ENCODE peak calls at places on chromosomes 11 and 22, in seven cellular contexts. X is CD4-positive, alpha-beta T cell; F is GM10248; Q is A172; N is naive thymus-derived CD8-positive, alpha-beta T cell; S is stimulated activated naive B cell treated with anti-CD40 and anti-IgM and Interleukin-4, amounts not matched to agents 10 μg/mL and 1 μg/mL and 100 μg/mL, for 72 hours; Y is stimulated activated CD8-positive, alpha-beta memory T cell treated with anti-CD3 and anti-CD28 coated beads, Interleukin-12 subunit alpha, Interleukin-12 subunit beta, amount 100 ng/mL, for 1 hour. O is an unnamed sample.

GRCh38 chr11:66855574-66856495 is 1.0 kb upstream of the LRFN4 start:
- DNase-seq in F (peak; percentile 99), N (no peak), S (peak; percentile 82), Y (peak; percentile 54), X (peak; percentile 69), Q (peak; percentile 78), O (peak; percentile 86)

GRCh38 chr22:48185656-48186055 is 1423.2 kb downstream of the TBC1D22A start:
- DNase-seq in S (no peak), X (no peak), Y (no peak), N (peak; percentile 5), F (no peak), Q (no peak), O (no peak)

GRCh38 chr11:111417011-111417765 is 38.1 kb upstream of the POU2AF1 start:
- DNase-seq in S (peak; percentile 64), Y (no peak), Q (no peak), F (peak; percentile 49), X (no peak), N (no peak), O (no peak)

GRCh38 chr11:119077839-119078238 is 6.8 kb upstream of the HMBS start:
- DNase-seq in N (no peak), X (no peak), Q (no peak), Y (no peak), S (no peak), F (no peak), O (no peak)

GRCh38 chr22:50627452-50627913 is 469 bp downstream of the ARSA start:
- DNase-seq in F (no peak), X (no peak), N (no peak), Y (no peak), S (no peak), Q (no peak), O (no peak)

GRCh38 chr11:11979487-11980117 is 28.8 kb downstream of the DKK3 start:
- DNase-seq in S (no peak), Y (no peak), X (no peak), Q (peak; percentile 90), N (no peak), F (no peak), O (no peak)

GRCh38 chr11:107702723-107703122 is 9.1 kb downstream of the SLN start:
- DNase-seq in F (no peak), S (no peak), Q (no peak), Y (no peak), N (no peak), X (no peak), O (no peak)

GRCh38 chr11:128745296-128746183 is 51.7 kb downstream of the FLI1 start:
- DNase-seq in Q (no peak), N (no peak), Y (no peak), F (no peak), S (no peak), X (no peak), O (no peak)

GRCh38 chr22:44385781-44386180 is 73.0 kb upstream of the SHISAL1 start:
- DNase-seq in Q (no peak), X (no peak), Y (no peak), N (no peak), S (no peak), F (no peak), O (no peak)

GRCh38 chr11:5368502-5369043 is 15.0 kb upstream of the OR51M1 start:
- DNase-seq in F (no peak), N (no peak), X (no peak), Y (no peak), S (no peak), Q (no peak), O (no peak)

GRCh38 chr11:3037041-3037944 is 19.9 kb downstream of the CARS1 start:
- DNase-seq in X (peak; percentile 31), S (no peak), Q (peak; percentile 85), N (no peak), Y (peak; percentile 20), F (peak; percentile 59), O (peak; percentile 53)

GRCh38 chr11:111334495-111335123 is 36.3 kb downstream of the POU2AF3 start:
- DNase-seq in Y (no peak), X (no peak), N (no peak), S (no peak), F (no peak), Q (no peak), O (no peak)

GRCh38 chr11:18229501-18229900 is 7.1 kb downstream of the SAA4 start:
- DNase-seq in Y (no peak), N (no peak), X (no peak), Q (no peak), S (no peak), F (peak; percentile 73), O (no peak)

GRCh38 chr11:20634044-20634443 is 34.6 kb downstream of the SLC6A5 start:
- DNase-seq in S (no peak), F (no peak), X (no peak), Y (no peak), Q (no peak), N (no peak), O (no peak)

GRCh38 chr11:12359761-12360160 is 17.6 kb upstream of the PARVA start:
- DNase-seq in S (no peak), Y (no peak), X (no peak), F (no peak), N (no peak), Q (no peak), O (no peak)

GRCh38 chr11:83063073-83063754 is 8.5 kb downstream of the RAB30 start:
- DNase-seq in S (peak; percentile 61), Y (no peak), N (peak; percentile 46), F (peak; percentile 65), Q (peak; percentile 78), X (no peak), O (no peak)

GRCh38 chr11:99534812-99535211 is 514.1 kb downstream of the CNTN5 start:
- DNase-seq in Y (no peak), Q (no peak), F (no peak), N (no peak), X (no peak), S (no peak), O (no peak)

GRCh38 chr22:24413271-24413670 is 14.1 kb upstream of the ADORA2A start:
- DNase-seq in Y (no peak), Q (no peak), S (no peak), N (no peak), X (no peak), F (no peak), O (no peak)

GRCh38 chr11:119108151-119108856 is 1.2 kb downstream of the C2CD2L start:
- DNase-seq in Q (peak; percentile 68), Y (no peak), F (peak; percentile 51), X (peak; percentile 33), S (no peak), N (peak; percentile 25), O (no peak)

GRCh38 chr11:46322759-46323158 is 24.5 kb upstream of the DGKZ start:
- DNase-seq in S (no peak), Q (no peak), N (no peak), X (no peak), Y (no peak), F (no peak), O (no peak)

GRCh38 chr11:115645631-115646271 is 141.5 kb upstream of the CADM1 start:
- DNase-seq in X (no peak), N (no peak), F (no peak), Q (no peak), Y (no peak), S (no peak), O (no peak)

GRCh38 chr11:1232328-1233321 is 9.8 kb downstream of the MUC5B start:
- DNase-seq in N (no peak), Q (no peak), Y (no peak), S (no peak), F (no peak), X (no peak), O (no peak)

GRCh38 chr11:72604256-72604655 is 70.0 kb downstream of the PDE2A start:
- DNase-seq in N (no peak), X (no peak), F (no peak), Y (no peak), Q (no peak), S (no peak), O (no peak)

GRCh38 chr11:73359930-73360742 is 16.1 kb upstream of the RELT start:
- DNase-seq in Y (no peak), N (no peak), F (no peak), X (peak; percentile 21), S (no peak), Q (no peak), O (peak; percentile 25)

GRCh38 chr22:47090591-47091240 is 328.3 kb downstream of the TBC1D22A start:
- DNase-seq in X (peak; percentile 27), N (peak; percentile 19), Q (no peak), Y (no peak), S (no peak), F (no peak), O (no peak)

GRCh38 chr11:62061356-62062222 is 62.2 kb upstream of the INCENP start:
- DNase-seq in F (no peak), S (no peak), Q (no peak), Y (no peak), X (no peak), N (no peak), O (peak; percentile 79)

GRCh38 chr11:65915821-65916251 is 3.0 kb downstream of the C11orf68 start:
- DNase-seq in F (no peak), S (no peak), Q (peak; percentile 99), Y (no peak), N (no peak), X (no peak), O (peak; percentile 97)

GRCh38 chr22:37943471-37944198 is 9.8 kb downstream of the C22orf23 start:
- DNase-seq in Q (no peak), F (no peak), X (no peak), Y (no peak), N (no peak), S (no peak), O (no peak)

GRCh38 chr11:112587664-112588063 is 327.0 kb upstream of the PLET1 start:
- DNase-seq in F (no peak), X (no peak), S (no peak), Q (no peak), N (no peak), Y (no peak), O (no peak)

GRCh38 chr22:49368976-49369725 is 458.5 kb downstream of the BRD1 start:
- DNase-seq in N (no peak), X (no peak), F (no peak), Y (no peak), Q (peak; percentile 46), S (no peak), O (peak; percentile 14)

GRCh38 chr11:7574491-7575129 is 60.8 kb downstream of the PPFIBP2 start:
- DNase-seq in Y (no peak), S (no peak), X (no peak), N (no peak), Q (no peak), F (no peak), O (no peak)

GRCh38 chr11:34787348-34787747 is 128.8 kb downstream of the APIP start:
- DNase-seq in Q (no peak), X (no peak), Y (no peak), F (no peak), S (no peak), N (no peak), O (no peak)

GRCh38 chr11:123020968-123021367 is 39.3 kb upstream of the BSX start:
- DNase-seq in X (peak; percentile 7), N (peak; percentile 22), F (peak; percentile 77), Q (peak; percentile 35), S (peak; percentile 6), Y (no peak), O (peak; percentile 65)

GRCh38 chr11:87473174-87473573 is 435.4 kb downstream of the TMEM135 start:
- DNase-seq in F (no peak), Y (no peak), N (no peak), X (no peak), Q (peak; percentile 82), S (no peak), O (no peak)

GRCh38 chr11:67264260-67264659 is 2.0 kb upstream of the GRK2 start:
- DNase-seq in Q (no peak), N (no peak), X (no peak), Y (no peak), S (no peak), F (no peak), O (no peak)

GRCh38 chr11:34427171-34427805 is 11.4 kb upstream of the CAT start:
- DNase-seq in X (no peak), Q (peak; percentile 80), N (no peak), S (no peak), F (no peak), Y (no peak), O (peak; percentile 51)

GRCh38 chr11:76170473-76170872 is 35.8 kb downstream of the WNT11 start:
- DNase-seq in N (no peak), F (no peak), Q (no peak), S (no peak), Y (no peak), X (no peak), O (no peak)

GRCh38 chr11:80872116-80872728 is 1431.4 kb upstream of the TENM4 start:
- DNase-seq in X (no peak), Q (no peak), S (no peak), F (no peak), Y (no peak), N (no peak), O (no peak)

O was measured in COLO829.